ENCODE peak calls at places on chromosomes 1 and 21, in ten cellular contexts. B is breast epithelium, F is heart left ventricle, Q is body of pancreas, H is lower leg skin, Y is Peyer's patch, K is sigmoid colon, C is GM12891, L is right lobe of liver, J is HCT116. T is an unnamed sample.

GRCh38 chr21:22399717-22400520 is 1401.7 kb downstream of the NCAM2 start:
- DNase-seq in J (no peak), F (no peak), Q (no peak), B (no peak), L (no peak), H (no peak), K (no peak), Y (no peak), C (no peak), T (no peak)

GRCh38 chr1:27299385-27300252 is 22.3 kb upstream of the TMEM222 start:
- DNase-seq in K (peak), J (no peak), Y (peak), B (peak), H (no peak), L (no peak), C (no peak), Q (no peak), F (peak), T (no peak)

GRCh38 chr1:41386190-41386518 is 24.9 kb downstream of the FOXO6 start:
- DNase-seq in H (no peak), Q (no peak), K (no peak), L (no peak), F (no peak), Y (no peak), J (no peak), C (no peak), B (no peak), T (no peak)

GRCh38 chr21:40385883-40386282 is 461.1 kb downstream of the DSCAM start:
- DNase-seq in Q (no peak), H (no peak), L (no peak), J (no peak), Y (no peak), K (no peak), B (no peak), C (no peak), F (no peak), T (no peak)

GRCh38 chr1:185338719-185339622 is 21.9 kb upstream of the IVNS1ABP start:
- DNase-seq in Q (no peak), F (peak), J (no peak), H (peak), K (no peak), B (no peak), L (no peak), Y (no peak), C (no peak), T (peak)

GRCh38 chr1:115717541-115717940 is 51.0 kb downstream of the CASQ2 start:
- DNase-seq in C (no peak), B (no peak), Y (no peak), K (peak), H (no peak), J (peak), F (no peak), L (no peak), Q (peak), T (peak)

GRCh38 chr1:206998811-206999210 is 28.6 kb upstream of the FCAMR start:
- DNase-seq in J (no peak), C (no peak), F (no peak), Y (no peak), Q (no peak), L (no peak), K (no peak), H (no peak), B (no peak), T (no peak)

GRCh38 chr1:101283443-101283842 is 46.6 kb downstream of the S1PR1 start:
- DNase-seq in L (no peak), H (no peak), Q (no peak), K (no peak), J (no peak), F (no peak), B (no peak), C (no peak), Y (no peak), T (no peak)

GRCh38 chr1:92754000-92754787 is 30.7 kb downstream of the EVI5 start:
- DNase-seq in Y (no peak), J (no peak), L (no peak), C (no peak), B (no peak), F (no peak), Q (no peak), K (no peak), H (no peak), T (no peak)

GRCh38 chr1:22710688-22711024 is at the start of gene EPHB2:
- DNase-seq in Q (peak), L (no peak), K (no peak), J (no peak), Y (peak), H (no peak), F (no peak), B (no peak), C (peak), T (peak)

GRCh38 chr1:242057745-242058115 is 58.8 kb upstream of the MAP1LC3C start:
- DNase-seq in F (no peak), C (no peak), H (no peak), Y (no peak), K (no peak), L (no peak), B (no peak), Q (no peak), J (no peak), T (no peak)

GRCh38 chr1:172469717-172470116 is 25.8 kb upstream of the PIGC start:
- DNase-seq in C (no peak), Y (no peak), J (no peak), B (no peak), L (no peak), Q (no peak), H (no peak), F (no peak), K (no peak), T (no peak)

GRCh38 chr21:43928230-43928607 is 63.2 kb downstream of the AGPAT3 start:
- DNase-seq in F (no peak), Q (no peak), J (no peak), K (no peak), C (no peak), H (no peak), L (peak), Y (no peak), B (no peak), T (no peak)

GRCh38 chr21:14858309-14858708 is 206.5 kb downstream of the NRIP1 start:
- DNase-seq in Q (no peak), B (no peak), J (no peak), K (no peak), C (no peak), F (no peak), Y (no peak), L (no peak), H (no peak), T (no peak)

GRCh38 chr1:233656032-233656620 is 42.2 kb downstream of the KCNK1 start:
- DNase-seq in F (no peak), H (no peak), Y (no peak), Q (no peak), L (no peak), J (no peak), B (no peak), C (no peak), K (no peak), T (no peak)

GRCh38 chr1:91611498-91611917 is 110.9 kb downstream of the CDC7 start:
- DNase-seq in L (no peak), C (no peak), Q (no peak), Y (no peak), F (no peak), K (no peak), J (no peak), H (no peak), B (no peak), T (no peak)

GRCh38 chr1:203025721-203026665 is at the start of gene PPFIA4:
- DNase-seq in C (peak), J (peak), L (peak), B (peak), K (peak), H (peak), F (peak), Q (peak), Y (peak), T (peak)
- TF ChIP-seq POLR2A in C (peak), J (peak), L (no peak), B (peak), K (no peak), H (no peak), F (peak), Q (no peak), Y (no peak), T (peak)

GRCh38 chr1:54581621-54582035 is 33.6 kb downstream of the ACOT11 start:
- DNase-seq in K (peak), B (peak), F (peak), H (peak), L (peak), J (peak), Q (peak), Y (peak), C (no peak), T (peak)
- TF ChIP-seq POLR2A in K (peak), B (no peak), F (no peak), H (no peak), L (no peak), J (no peak), Q (peak), Y (no peak), C (no peak), T (peak)

GRCh38 chr1:223708001-223708359 is 4.4 kb upstream of the CAPN2 start:
- DNase-seq in J (peak), B (no peak), F (no peak), Q (no peak), H (no peak), C (no peak), K (no peak), L (peak), Y (no peak), T (peak)
- TF ChIP-seq POLR2A in J (peak), B (no peak), F (no peak), Q (no peak), H (no peak), C (no peak), K (no peak), L (no peak), Y (no peak), T (no peak)

GRCh38 chr1:161020573-161021167 is at the start of gene F11R:
- DNase-seq in C (no peak), Q (peak), J (no peak), H (peak), Y (no peak), B (no peak), K (no peak), L (peak), F (peak), T (peak)
- TF ChIP-seq POLR2A in C (peak), Q (peak), J (no peak), H (no peak), Y (peak), B (peak), K (no peak), L (peak), F (peak), T (peak)